ENCODE peak calls at places on chromosome 3, in eight cellular contexts. G is tibial nerve; W is Panc1; N is upper lobe of right lung; T is CD8-positive, alpha-beta memory T cell; E is aorta; B is IMR-90; X is psoas muscle. I is an unnamed sample.

GRCh38 chr3:54698059-54698458 is 229.8 kb downstream of the LRTM1 start:
- DNase-seq in E (no peak), N (no peak), B (no peak), G (no peak), W (no peak), T (no peak), X (no peak), I (no peak)

GRCh38 chr3:10744098-10744465 is 71.9 kb upstream of the SLC6A11 start:
- DNase-seq in E (no peak), N (no peak), G (no peak), W (no peak), X (no peak), T (no peak), B (no peak), I (peak; percentile 89)

GRCh38 chr3:152524198-152525140 is 255.7 kb downstream of the MBNL1 start:
- DNase-seq in G (peak; percentile 30), N (no peak), W (peak; percentile 56), X (no peak), E (no peak), T (peak; percentile 25), B (peak; percentile 62), I (peak; percentile 57)

GRCh38 chr3:127141921-127142730 is 50.8 kb upstream of the PRR23E start:
- DNase-seq in E (no peak), T (no peak), W (no peak), B (no peak), N (no peak), G (no peak), X (peak; percentile 54), I (peak; percentile 67)

GRCh38 chr3:15102256-15102655 is 3.3 kb upstream of the RBSN start:
- DNase-seq in T (no peak), G (peak; percentile 21), X (peak; percentile 96), E (peak; percentile 90), N (peak; percentile 86), B (no peak), W (no peak), I (no peak)

GRCh38 chr3:187689984-187690383 is 12.4 kb downstream of the RTP2 start:
- DNase-seq in T (no peak), N (no peak), E (no peak), G (no peak), B (peak; percentile 60), X (no peak), W (no peak), I (no peak)

GRCh38 chr3:159929181-159929893 is 59.3 kb upstream of the IL12A start:
- DNase-seq in N (no peak), X (peak; percentile 52), E (no peak), G (no peak), B (peak; percentile 87), W (no peak), T (no peak), I (no peak)

GRCh38 chr3:182241777-182242556 is 530.2 kb downstream of the SOX2 start:
- DNase-seq in E (no peak), X (peak; percentile 75), T (no peak), G (peak; percentile 40), W (no peak), B (no peak), N (no peak), I (no peak)

GRCh38 chr3:196648856-196649255 is 9.4 kb downstream of the NRROS start:
- DNase-seq in X (no peak), T (no peak), B (no peak), E (no peak), N (no peak), W (no peak), G (no peak), I (no peak)

GRCh38 chr3:21942328-21942727 is 191.3 kb upstream of the ZNF385D start:
- DNase-seq in B (peak; percentile 87), N (no peak), E (no peak), G (no peak), X (peak; percentile 53), T (no peak), W (peak; percentile 39), I (no peak)

GRCh38 chr3:58234516-58234931 is 3.1 kb upstream of the ABHD6 start:
- DNase-seq in T (no peak), G (no peak), B (peak; percentile 67), W (no peak), N (no peak), X (no peak), E (no peak), I (no peak)

GRCh38 chr3:150372320-150373118 is 35.6 kb upstream of the TSC22D2 start:
- DNase-seq in N (no peak), T (no peak), B (peak; percentile 50), E (no peak), G (no peak), X (no peak), W (no peak), I (no peak)

GRCh38 chr3:45145681-45146614 is at the start of gene CDCP1:
- DNase-seq in E (no peak), B (no peak), G (no peak), W (no peak), T (no peak), N (peak; percentile 83), X (no peak), I (peak; percentile 87)

GRCh38 chr3:151816091-151816604 is 2.2 kb downstream of the AADAC start:
- DNase-seq in G (no peak), W (no peak), B (peak; percentile 87), N (no peak), T (no peak), E (no peak), X (no peak), I (peak; percentile 52)

GRCh38 chr3:187456268-187456667 is 88.1 kb downstream of the RTP4 start:
- DNase-seq in E (peak; percentile 82), B (no peak), N (no peak), G (peak; percentile 56), T (no peak), X (peak; percentile 59), W (no peak), I (peak; percentile 19)

GRCh38 chr3:150084128-150084527 is 113.4 kb upstream of the PFN2 start:
- DNase-seq in W (no peak), G (no peak), B (no peak), T (no peak), N (no peak), E (no peak), X (no peak), I (no peak)

GRCh38 chr3:85881833-85882393 is 923.1 kb downstream of the CADM2 start:
- DNase-seq in G (no peak), T (no peak), E (peak; percentile 36), B (no peak), X (no peak), W (no peak), N (no peak), I (peak; percentile 54)

GRCh38 chr3:152779649-152780048 is 55.3 kb upstream of the P2RY1 start:
- DNase-seq in W (no peak), N (no peak), E (no peak), T (no peak), B (no peak), X (no peak), G (no peak), I (peak; percentile 50)

DNA sequence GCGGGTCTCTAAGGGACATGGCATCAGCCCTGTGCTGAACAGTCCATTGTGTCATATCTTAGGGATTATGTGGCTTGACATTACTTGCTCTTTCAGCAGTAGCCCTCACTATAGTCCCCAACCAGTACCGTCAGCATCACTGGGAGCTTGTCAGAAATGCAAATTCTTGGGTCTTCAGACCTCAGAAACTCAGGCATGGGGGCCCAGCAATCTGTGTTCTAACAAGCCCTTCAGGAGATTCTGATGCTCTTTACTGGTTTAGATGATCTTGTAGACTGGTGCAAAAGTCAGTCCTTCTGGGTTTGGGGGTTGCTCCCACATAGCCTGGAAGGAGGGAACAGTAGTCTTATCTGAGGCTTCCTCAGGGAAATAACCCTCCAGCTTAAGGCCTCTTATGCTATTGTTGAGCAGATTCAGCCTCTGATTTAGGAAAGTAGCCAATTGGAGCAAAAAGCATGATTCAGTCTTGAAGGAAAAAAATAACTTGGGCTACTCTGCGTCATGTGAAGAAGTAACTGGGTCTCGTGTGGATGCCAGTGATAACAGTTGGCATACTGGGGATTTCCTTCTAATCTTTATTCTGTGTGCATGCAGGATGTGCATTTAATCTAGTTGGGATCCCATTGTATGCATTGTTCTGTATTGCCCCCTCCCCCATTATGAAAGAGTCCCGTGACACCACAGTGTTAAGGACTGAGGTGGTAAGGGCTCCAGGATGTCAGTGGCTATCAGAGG is 38.9 kb upstream of the TRAK1 start:
- DNase-seq in T (no peak), W (no peak), N (no peak), X (no peak), E (no peak), B (peak; percentile 88), G (no peak), I (no peak)
- H3K4me1 ChIP-seq in T (peaks cover 8% of the 10 kb centered on the region), W (peaks cover 29% of the 10 kb centered on the region), N (peaks cover 18% of the 10 kb centered on the region), X (peaks cover 51% of the 10 kb centered on the region), E (peaks cover 3% of the 10 kb centered on the region), B (peaks cover 26% of the 10 kb centered on the region), G (peaks cover 26% of the 10 kb centered on the region), I (peaks cover 21% of the 10 kb centered on the region)

DNA sequence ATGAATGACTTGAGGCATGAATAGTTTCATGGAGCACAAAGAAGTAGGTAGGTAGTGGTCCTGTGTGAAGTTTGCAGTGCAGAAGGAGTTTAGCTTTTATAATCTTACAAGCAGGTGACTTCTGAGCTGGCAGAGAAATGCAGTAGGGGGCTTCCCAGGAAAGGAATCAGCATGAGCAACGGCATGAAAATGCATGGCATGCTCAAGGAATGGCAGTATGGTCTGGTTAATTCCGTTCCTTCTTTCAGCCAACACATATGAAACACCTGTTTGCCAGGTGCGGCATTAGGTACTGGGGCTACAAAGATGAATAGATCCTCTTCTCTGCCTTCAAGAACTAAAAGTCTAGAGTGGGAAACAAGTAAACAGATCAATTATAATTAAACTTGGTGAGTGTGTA is 138.0 kb upstream of the BHLHE40 start:
- DNase-seq in G (no peak), W (no peak), X (no peak), T (no peak), B (peak; percentile 29), N (no peak), E (no peak), I (no peak)
- H3K27ac ChIP-seq in G (no peak overlapping the region), W (no peak overlapping the region), X (no peak overlapping the region), T (no peak overlapping the region), B (no peak overlapping the region), N (no peak overlapping the region), E (no peak overlapping the region), I (no peak overlapping the region)

DNA sequence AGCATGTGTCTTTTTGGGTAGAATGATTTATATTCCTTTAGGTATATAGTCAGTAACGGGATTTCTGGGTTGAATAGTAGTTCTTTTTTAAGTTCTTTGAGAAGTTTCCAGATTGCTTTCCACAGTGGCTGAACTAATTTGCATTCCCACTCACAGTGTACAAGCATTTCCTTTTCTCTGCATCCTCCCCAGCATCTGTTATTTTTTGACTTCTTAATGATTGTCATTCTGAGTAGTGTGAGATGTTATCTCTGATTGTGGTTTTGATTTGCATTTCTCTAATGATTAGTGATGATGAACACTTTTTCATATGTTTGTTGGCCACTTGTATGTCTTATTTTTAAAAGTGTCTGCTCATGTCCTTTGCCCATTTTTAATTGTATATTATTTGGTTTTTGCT is 337.6 kb downstream of the EFHB start:
- DNase-seq in W (no peak), E (no peak), B (no peak), T (no peak), N (no peak), G (no peak), X (no peak), I (no peak)
- H3K4me3 ChIP-seq in W (no peak overlapping the region), E (no peak overlapping the region), B (no peak overlapping the region), T (no peak overlapping the region), N (no peak overlapping the region), G (no peak overlapping the region), X (no peak overlapping the region), I (no peak overlapping the region)

DNA sequence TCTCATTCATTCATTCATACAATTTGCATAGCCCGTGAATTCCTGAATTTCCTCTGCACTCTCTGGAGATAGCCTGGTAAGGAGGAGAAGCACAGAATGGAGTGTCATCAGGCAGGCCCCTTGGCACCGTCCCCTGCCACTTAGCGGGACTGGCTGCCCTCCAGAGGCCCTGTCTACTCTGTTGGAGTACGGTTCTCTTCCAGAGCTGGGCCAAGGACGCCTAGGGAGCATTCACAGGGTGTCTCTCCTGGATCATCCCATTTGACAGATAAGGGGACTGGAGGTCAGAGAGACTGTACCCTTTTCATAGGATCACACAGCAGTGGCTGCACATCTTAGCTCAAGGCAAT is 48.0 kb downstream of the PTH1R start:
- DNase-seq in B (no peak), T (no peak), W (no peak), E (peak; percentile 61), X (peak; percentile 85), N (peak; percentile 68), G (no peak), I (no peak)
- H3K4me1 ChIP-seq in B (peaks cover 6% of the 10 kb centered on the region), T (peaks cover 44% of the 10 kb centered on the region), W (peaks cover 4% of the 10 kb centered on the region), E (peaks cover 5% of the 10 kb centered on the region), X (peaks cover 63% of the 10 kb centered on the region), N (peaks cover 50% of the 10 kb centered on the region), G (peaks cover 57% of the 10 kb centered on the region), I (no peaks in the 10 kb centered on the region)